ENCODE peak calls at places on chromosomes 3 and 15, in eight cellular contexts. F is OCI-LY7, O is uterus, P is cardiac muscle cell, Z is colonic mucosa, X is transverse colon, A is left ventricle myocardium inferior, K is fibroblast of lung. E is an unnamed sample.

GRCh38 chr3:121809249-121809648 is 25.6 kb downstream of the IQCB1 start:
- DNase-seq in F (peak; percentile 77), O (no peak), P (no peak), Z (no peak), X (no peak), A (no peak), K (no peak), E (no peak)

GRCh38 chr3:102225407-102226132 is 209.2 kb upstream of the ZPLD1 start:
- DNase-seq in F (peak; percentile 61), O (no peak), P (peak; percentile 89), Z (no peak), X (no peak), A (no peak), K (peak; percentile 88), E (no peak)

GRCh38 chr3:123076496-123077418 is 9.9 kb downstream of the PDIA5 start:
- DNase-seq in F (no peak), O (peak; percentile 51), P (no peak), Z (no peak), X (peak; percentile 37), A (peak; percentile 73), K (no peak), E (peak; percentile 90)

GRCh38 chr3:169512991-169513390 is 150.5 kb downstream of the MECOM start:
- DNase-seq in F (no peak), O (no peak), P (no peak), Z (no peak), X (no peak), A (no peak), K (no peak), E (no peak)

GRCh38 chr15:99324082-99324620 is 72.9 kb downstream of the LRRC28 start:
- DNase-seq in F (no peak), O (no peak), P (peak; percentile 59), Z (no peak), X (no peak), A (no peak), K (peak; percentile 86), E (peak; percentile 56)

GRCh38 chr15:67992834-67993233 is 61.3 kb upstream of the PIAS1 start:
- DNase-seq in F (no peak), O (no peak), P (no peak), Z (peak; percentile 16), X (peak; percentile 31), A (no peak), K (no peak), E (no peak)

GRCh38 chr15:77097317-77097721 is 26.4 kb upstream of the TSPAN3 start:
- DNase-seq in F (no peak), O (no peak), P (no peak), Z (no peak), X (no peak), A (no peak), K (no peak), E (no peak)

GRCh38 chr3:44674211-44674610 is 25.7 kb downstream of the ZNF35 start:
- DNase-seq in F (no peak), O (no peak), P (no peak), Z (no peak), X (no peak), A (no peak), K (no peak), E (no peak)

GRCh38 chr15:63752075-63752684 is 81.6 kb downstream of the HERC1 start:
- DNase-seq in F (peak; percentile 73), O (no peak), P (peak; percentile 70), Z (peak; percentile 62), X (peak; percentile 25), A (no peak), K (peak; percentile 74), E (no peak)

GRCh38 chr3:121896823-121897222 is 2.6 kb downstream of the SLC15A2 start:
- DNase-seq in F (no peak), O (no peak), P (no peak), Z (no peak), X (no peak), A (no peak), K (no peak), E (no peak)

GRCh38 chr3:64945171-64945684 is 257.4 kb upstream of the ADAMTS9 start:
- DNase-seq in F (no peak), O (peak; percentile 60), P (peak; percentile 29), Z (no peak), X (no peak), A (no peak), K (peak; percentile 52), E (no peak)

GRCh38 chr15:35308802-35309201 is 223.7 kb upstream of the NANOGP8 start:
- DNase-seq in F (no peak), O (peak; percentile 29), P (peak; percentile 86), Z (peak; percentile 34), X (peak; percentile 38), A (peak; percentile 19), K (peak; percentile 97), E (no peak)

GRCh38 chr3:186823391-186823790 is 17.1 kb upstream of the RFC4 start:
- DNase-seq in F (no peak), O (no peak), P (peak; percentile 22), Z (no peak), X (no peak), A (no peak), K (no peak), E (no peak)

GRCh38 chr15:80906159-80906775 is 83.4 kb downstream of the MESD start:
- DNase-seq in F (no peak), O (no peak), P (no peak), Z (no peak), X (no peak), A (no peak), K (peak; percentile 27), E (no peak)

DNA sequence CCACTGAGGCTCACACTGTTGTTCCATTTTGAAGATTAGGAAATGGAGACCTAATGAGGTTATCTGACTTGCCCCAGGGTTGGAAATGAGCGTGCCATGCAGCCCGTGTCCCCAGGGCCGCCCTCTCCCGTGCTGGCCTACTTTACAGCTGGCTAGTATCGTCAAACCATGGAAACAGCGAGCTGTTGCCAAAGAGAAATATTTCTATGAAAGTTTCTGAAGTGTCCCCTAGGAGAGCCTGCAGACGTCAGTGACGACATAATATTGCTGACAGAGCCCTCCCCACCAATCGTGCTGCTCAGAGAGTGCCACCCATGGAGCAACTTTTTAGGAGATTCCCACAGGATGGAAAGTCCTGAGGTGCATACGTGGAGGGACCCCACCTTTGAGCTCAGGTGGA is 11.2 kb upstream of the FAM174B start:
- DNase-seq in F (no peak), O (no peak), P (peak; percentile 53), Z (no peak), X (peak; percentile 18), A (peak; percentile 70), K (peak; percentile 39), E (no peak)
- H3K27ac ChIP-seq in F (no peak overlapping the region), O (no peak overlapping the region), P (peak overlapping the region; percentile 54), Z (peak overlapping the region; percentile 66), X (peak overlapping the region; percentile 70), A (peak overlapping the region; percentile 73), K (no peak overlapping the region), E (no peak overlapping the region)

DNA sequence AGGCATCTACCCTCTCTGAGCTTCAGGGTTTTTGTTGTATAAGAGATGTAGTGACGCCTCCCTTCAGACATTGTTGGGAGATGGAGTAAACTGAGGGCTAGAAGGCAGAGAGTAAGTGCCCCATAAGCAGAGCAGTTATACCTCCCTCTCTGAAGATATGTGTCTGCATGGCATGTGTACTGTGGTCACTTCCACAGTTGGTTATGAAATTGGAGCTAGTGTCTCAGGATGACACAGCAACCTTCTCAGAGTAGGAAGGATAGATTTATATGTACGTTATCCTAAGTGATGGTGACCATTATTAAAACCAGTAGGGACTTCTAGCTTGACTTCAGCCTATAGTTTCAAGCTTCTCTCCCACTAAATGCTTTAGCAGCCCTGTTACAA is 17.9 kb downstream of the PXK start:
- DNase-seq in F (no peak), O (no peak), P (peak; percentile 37), Z (no peak), X (no peak), A (no peak), K (peak; percentile 51), E (no peak)
- H3K4me3 ChIP-seq in F (peak overlapping the region; percentile 62), O (no peak overlapping the region), P (no peak overlapping the region), Z (no peak overlapping the region), X (no peak overlapping the region), A (no peak overlapping the region), K (no peak overlapping the region), E (no peak overlapping the region)

GRCh38 chr3:58692484-58692883 is 25.9 kb upstream of the FAM3D start:
- DNase-seq in F (no peak), O (no peak), P (no peak), Z (no peak), X (no peak), A (no peak), K (no peak), E (no peak)
- H3K9me3 ChIP-seq in F (peaks cover 17% of the 10 kb centered on the region), O (no peaks in the 10 kb centered on the region), P (peaks cover 6% of the 10 kb centered on the region), Z (no peaks in the 10 kb centered on the region), X (no peaks in the 10 kb centered on the region), A (peaks cover 32% of the 10 kb centered on the region), K (no peaks in the 10 kb centered on the region), E (peaks cover 1% of the 10 kb centered on the region)

DNA sequence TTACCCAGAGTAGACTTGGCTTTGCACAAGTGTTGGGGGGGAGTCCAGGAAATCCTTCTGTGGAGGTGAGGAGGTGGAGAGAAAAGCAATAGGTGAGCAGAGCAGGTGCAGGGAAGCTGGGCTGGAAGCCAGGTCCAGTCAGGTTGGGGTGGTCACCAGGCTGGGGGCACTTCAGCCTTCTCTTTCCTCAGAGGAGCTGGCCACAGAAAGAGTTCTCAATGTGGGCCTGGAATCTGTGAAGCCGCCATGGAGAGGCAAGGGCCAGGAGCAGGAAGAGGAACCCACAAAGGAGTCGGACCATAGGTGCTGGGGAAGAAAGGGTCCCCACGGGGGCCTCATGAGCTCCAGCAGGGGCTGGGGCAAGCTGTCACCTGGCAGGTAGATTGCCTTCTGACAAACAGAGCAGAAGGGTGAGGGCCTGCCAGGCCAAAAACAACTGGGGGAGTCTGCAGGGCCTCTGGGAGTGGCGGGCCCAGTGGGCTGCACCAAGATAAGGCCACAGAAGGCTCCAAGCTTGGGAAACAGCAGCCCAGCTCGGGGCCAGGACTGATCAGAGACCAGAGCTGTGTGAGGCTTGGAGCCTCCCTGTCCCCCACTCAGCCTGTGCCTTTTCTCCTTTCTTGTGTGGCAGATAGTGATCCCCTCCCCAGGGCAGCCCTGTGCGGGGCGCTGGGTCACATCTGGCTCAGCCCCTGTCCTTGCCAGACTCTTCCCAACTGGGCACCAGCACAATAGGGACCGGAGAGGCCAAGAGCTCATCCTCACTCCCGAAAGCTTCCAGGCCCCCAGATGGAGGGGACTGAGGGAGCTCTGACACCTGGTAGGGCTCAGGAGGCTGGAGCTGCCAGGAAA is 53.0 kb upstream of the FGD5 start:
- DNase-seq in F (no peak), O (no peak), P (no peak), Z (no peak), X (no peak), A (no peak), K (no peak), E (no peak)
- H3K27ac ChIP-seq in F (no peak overlapping the region), O (no peak overlapping the region), P (no peak overlapping the region), Z (no peak overlapping the region), X (no peak overlapping the region), A (no peak overlapping the region), K (no peak overlapping the region), E (no peak overlapping the region)